ENCODE peak calls at places on chromosomes 7 and 10, in four cellular contexts. O is suprapubic skin, E is ovary, X is hepatocyte. M is an unnamed sample.

GRCh38 chr10:43904831-43905230 is 256.1 kb upstream of the ZNF32 start:
- DNase-seq in O (no peak), E (peak), X (no peak), M (no peak)

GRCh38 chr7:23249486-23249885 is 2.9 kb downstream of the GPNMB start:
- DNase-seq in O (no peak), E (no peak), X (no peak), M (no peak)

GRCh38 chr7:2541291-2542010 is 13.9 kb downstream of the BRAT1 start:
- DNase-seq in O (peak), E (no peak), X (no peak), M (no peak)

GRCh38 chr7:96823274-96823673 is 113.6 kb upstream of the SEM1 start:
- DNase-seq in O (no peak), E (no peak), X (no peak), M (no peak)

GRCh38 chr7:11212816-11213215 is 239.1 kb downstream of the PHF14 start:
- DNase-seq in O (no peak), E (no peak), X (no peak), M (peak)

GRCh38 chr7:45196374-45196773 is 38.8 kb downstream of the RAMP3 start:
- DNase-seq in O (peak), E (no peak), X (no peak), M (no peak)

GRCh38 chr7:29921404-29922010 is 68.1 kb downstream of the SCRN1 start:
- DNase-seq in O (no peak), E (no peak), X (peak), M (peak)

GRCh38 chr7:70040971-70041766 is 442.9 kb downstream of the AUTS2 start:
- DNase-seq in O (no peak), E (no peak), X (peak), M (peak)

GRCh38 chr7:47379629-47380324 is 202.1 kb downstream of the TNS3 start:
- DNase-seq in O (no peak), E (peak), X (peak), M (peak)

GRCh38 chr10:113045155-113046055 is 95.4 kb downstream of the TCF7L2 start:
- DNase-seq in O (no peak), E (no peak), X (no peak), M (no peak)

GRCh38 chr7:69736411-69736810 is 138.1 kb downstream of the AUTS2 start:
- DNase-seq in O (no peak), E (no peak), X (no peak), M (no peak)

GRCh38 chr7:155208681-155209477 is 88.8 kb upstream of the INSIG1 start:
- DNase-seq in O (peak), E (no peak), X (no peak), M (peak)

GRCh38 chr7:101563933-101564777 is 64.9 kb downstream of the MYL10 start:
- DNase-seq in O (peak), E (no peak), X (no peak), M (no peak)

GRCh38 chr10:109920011-109920410 is 3.3 kb downstream of the XPNPEP1 start:
- DNase-seq in O (no peak), E (no peak), X (no peak), M (no peak)

GRCh38 chr10:52215745-52216361 is 98.2 kb upstream of the DKK1 start:
- DNase-seq in O (no peak), E (no peak), X (peak), M (peak)

GRCh38 chr7:2116086-2116810 is 116.5 kb downstream of the MAD1L1 start:
- DNase-seq in O (no peak), E (no peak), X (no peak), M (peak)

GRCh38 chr10:93204494-93205485 is 131.1 kb downstream of the CYP26A1 start:
- DNase-seq in O (no peak), E (no peak), X (no peak), M (no peak)

DNA sequence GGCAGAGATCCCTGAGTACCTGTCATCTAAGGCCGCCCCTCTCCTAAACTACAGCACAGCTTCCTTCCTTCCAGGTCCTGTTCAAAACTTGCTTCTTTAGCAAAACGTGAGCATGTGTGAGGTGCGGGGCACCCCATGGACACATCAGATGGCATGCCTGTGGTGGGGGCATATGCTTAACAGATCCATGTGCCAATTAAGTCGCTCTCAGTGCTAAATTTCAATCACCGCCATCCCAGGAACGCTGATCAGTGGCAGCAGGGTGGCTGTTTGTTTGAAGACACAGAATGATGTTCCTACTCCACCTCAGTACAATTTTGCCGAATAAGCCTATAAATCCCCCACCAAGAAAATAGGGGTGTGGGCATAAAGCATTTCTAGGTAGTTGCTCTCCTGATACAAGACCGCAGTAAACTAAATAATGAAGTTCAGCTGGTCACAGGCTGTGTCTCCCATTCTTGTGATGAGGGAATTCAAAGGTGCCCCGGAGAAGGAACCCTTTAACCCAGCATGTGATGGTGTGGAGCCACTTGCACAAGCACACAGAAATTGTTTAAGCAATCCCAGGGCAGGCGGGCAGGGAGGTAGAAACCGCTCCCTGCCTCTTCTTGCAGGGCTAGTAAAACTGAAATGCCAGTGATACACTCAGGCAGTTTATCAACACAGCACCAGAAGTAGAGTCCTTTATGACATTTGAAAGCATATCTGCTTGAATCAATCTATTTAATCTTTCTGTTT is 205.7 kb downstream of the SORCS1 start:
- DNase-seq in O (no peak), E (no peak), X (no peak), M (no peak)
- H3K4me3 ChIP-seq in O (no peak), E (no peak), X (no peak), M (no peak)

DNA sequence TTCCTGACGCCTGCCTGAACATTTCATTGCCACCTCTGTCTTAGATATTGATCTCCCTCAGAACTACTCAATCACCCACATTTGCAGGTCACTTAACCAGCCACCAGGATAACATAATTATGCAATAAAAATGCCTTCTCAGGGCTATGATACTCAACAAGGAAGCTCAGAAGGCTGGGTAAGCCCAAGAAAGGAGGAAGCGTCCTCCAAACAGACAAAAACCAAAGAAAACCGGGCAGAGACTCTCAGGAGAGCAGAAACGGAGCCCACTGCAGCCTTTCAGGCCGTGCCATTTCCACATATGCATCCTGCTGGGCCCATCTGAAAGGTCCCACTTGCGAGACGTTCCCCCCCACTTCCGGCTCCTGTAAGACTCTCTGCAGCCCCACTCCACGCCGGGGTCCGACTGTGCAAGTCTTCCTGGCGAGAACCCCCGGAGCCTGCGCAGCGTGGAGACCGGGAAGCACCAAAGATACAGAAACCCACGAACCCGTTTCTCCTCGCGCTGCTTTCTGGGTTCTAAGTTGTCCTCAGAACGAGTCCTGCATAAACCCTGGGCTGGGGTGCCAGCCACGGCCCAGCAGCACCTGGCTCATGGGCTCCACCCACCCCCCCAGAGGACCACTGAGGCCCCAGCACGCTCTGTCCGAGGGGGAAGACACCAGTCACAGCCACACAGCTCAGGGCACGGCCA is 83.7 kb downstream of the DIP2C start:
- DNase-seq in O (no peak), E (no peak), X (no peak), M (no peak)
- H3K27ac ChIP-seq in O (no peak), E (no peak), X (no peak), M (no peak)

GRCh38 chr7:41886257-41886905 is 183.5 kb upstream of the INHBA start:
- DNase-seq in O (no peak), E (peak), X (peak), M (no peak)
- H3K4me3 ChIP-seq in O (no peak), E (no peak), X (no peak), M (no peak)

GRCh38 chr10:4351723-4352565 is 474.1 kb upstream of the AKR1E2 start:
- DNase-seq in O (no peak), E (no peak), X (no peak), M (no peak)

GRCh38 chr10:4352566-4352961 is 473.4 kb upstream of the AKR1E2 start:
- DNase-seq in O (no peak), E (no peak), X (peak), M (no peak)

GRCh38 chr10:4353964-4354363 is 472.0 kb upstream of the AKR1E2 start:
- DNase-seq in O (no peak), E (no peak), X (no peak), M (peak)

GRCh38 chr10:4354382-4354812 is 471.6 kb upstream of the AKR1E2 start:
- DNase-seq in O (no peak), E (no peak), X (peak), M (no peak)

DNA sequence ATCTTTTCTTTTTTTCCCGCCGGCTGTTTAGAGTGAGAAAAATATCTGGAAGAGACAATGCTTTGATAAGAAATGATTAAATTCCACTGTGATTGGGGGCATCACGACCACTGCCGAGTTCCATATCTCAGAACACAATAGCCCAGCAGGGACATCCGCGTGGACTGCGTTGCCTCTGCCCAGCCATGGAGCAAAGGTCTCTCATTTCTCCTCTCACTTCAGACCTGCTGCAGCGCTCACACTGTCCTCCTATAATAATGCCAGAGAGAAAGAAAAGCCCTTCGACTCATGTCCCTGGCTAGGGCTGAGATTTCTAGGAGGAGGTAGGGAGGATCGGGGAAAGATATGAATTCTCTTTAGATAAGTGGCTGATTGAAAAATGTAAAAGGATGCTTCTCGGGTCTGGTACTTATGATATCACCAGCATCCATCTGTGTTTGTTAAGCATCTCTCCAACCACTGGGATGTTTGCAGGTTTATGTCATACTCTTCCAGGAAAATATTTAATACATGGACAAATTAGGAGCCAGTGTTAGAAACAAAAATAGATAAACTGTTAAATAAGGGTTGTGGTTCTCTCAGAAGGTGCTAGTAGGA is 472.9 kb upstream of the AKR1E2 start:
- DNase-seq in O (no peak), E (no peak), X (peak), M (no peak)
- H3K27ac ChIP-seq in O (no peak), E (no peak), X (peak), M (no peak)

GRCh38 chr10:114547466-114547865 is 110.6 kb downstream of the ABLIM1 start:
- DNase-seq in O (no peak), E (no peak), X (no peak), M (no peak)
- H3K4me3 ChIP-seq in O (no peak), E (no peak), X (no peak), M (no peak)

GRCh38 chr10:117539903-117540639 is 2.5 kb upstream of the EMX2 start:
- DNase-seq in O (no peak), E (no peak), X (no peak), M (no peak)

GRCh38 chr10:117539271-117539876 is 3.2 kb upstream of the EMX2 start:
- DNase-seq in O (no peak), E (no peak), X (no peak), M (no peak)

GRCh38 chr10:117541909-117542705 is 439 bp upstream of the EMX2 start:
- DNase-seq in O (peak), E (peak), X (peak), M (peak)

GRCh38 chr10:117541405-117541908 is 1.1 kb upstream of the EMX2 start:
- DNase-seq in O (peak), E (peak), X (no peak), M (no peak)

GRCh38 chr10:117540640-117541404 is 1.7 kb upstream of the EMX2 start:
- DNase-seq in O (peak), E (no peak), X (no peak), M (no peak)
- H3K27ac ChIP-seq in O (no peak), E (peak), X (no peak), M (no peak)

M was measured in cardiac muscle cell.